ENCODE peak calls at places on chromosomes 5 and 9, in ten cellular contexts. Q, N, E, G, P, U, K, H, S and T are unnamed samples.

GRCh38 chr5:132277971-132278964 is 15.9 kb upstream of the SLC22A4 start:
- DNase-seq in P (no peak), N (no peak), E (no peak), K (no peak), H (no peak), G (peak; percentile 70), U (no peak), S (peak; percentile 38), Q (no peak), T (no peak)

GRCh38 chr5:6780802-6781391 is 67.7 kb downstream of the TENT4A start:
- DNase-seq in P (no peak), Q (no peak), E (no peak), G (peak; percentile 54), S (no peak), U (no peak), K (no peak), N (peak; percentile 24), H (no peak), T (no peak)

GRCh38 chr9:102237094-102237493 is 498.6 kb upstream of the GRIN3A start:
- DNase-seq in U (no peak), G (no peak), S (no peak), K (no peak), H (no peak), N (no peak), E (no peak), Q (no peak), P (no peak), T (no peak)

GRCh38 chr9:33076031-33076359 is 479 bp downstream of the SMU1 start:
- DNase-seq in G (no peak), U (no peak), N (no peak), K (no peak), P (no peak), E (no peak), H (peak; percentile 15), Q (no peak), S (no peak), T (no peak)

GRCh38 chr9:134293576-134294227 is 32.6 kb upstream of the RXRA start:
- DNase-seq in Q (no peak), N (no peak), U (no peak), K (peak; percentile 25), P (no peak), H (no peak), G (no peak), E (no peak), S (no peak), T (no peak)

GRCh38 chr5:40416098-40416497 is 263.6 kb upstream of the PTGER4 start:
- DNase-seq in E (no peak), N (no peak), Q (no peak), G (no peak), H (no peak), K (no peak), U (no peak), S (no peak), P (no peak), T (no peak)

GRCh38 chr5:479566-480319 is 36.8 kb downstream of the EXOC3 start:
- DNase-seq in Q (no peak), H (no peak), N (no peak), E (no peak), G (no peak), P (no peak), K (no peak), S (no peak), U (no peak), T (no peak)

GRCh38 chr5:44388504-44389409 is 463 bp downstream of the FGF10 start:
- DNase-seq in H (peak; percentile 2), K (peak; percentile 23), E (peak; percentile 18), P (no peak), Q (no peak), S (no peak), N (no peak), U (peak; percentile 21), G (peak; percentile 45), T (no peak)

GRCh38 chr9:89008346-89009048 is 17.2 kb downstream of the S1PR3 start:
- DNase-seq in E (no peak), G (no peak), S (no peak), P (no peak), U (no peak), K (no peak), Q (no peak), N (no peak), H (no peak), T (no peak)

GRCh38 chr9:34428325-34428958 is 29.9 kb downstream of the FAM219A start:
- DNase-seq in H (peak; percentile 60), G (no peak), U (no peak), S (no peak), P (no peak), E (peak; percentile 49), N (no peak), Q (no peak), K (no peak), T (no peak)

GRCh38 chr9:124132671-124133147 is 121.1 kb downstream of the LHX2 start:
- DNase-seq in N (no peak), G (peak; percentile 25), E (no peak), S (no peak), Q (no peak), K (no peak), P (no peak), U (no peak), H (peak; percentile 16), T (no peak)

GRCh38 chr9:98927724-98928123 is 16.0 kb upstream of the COL15A1 start:
- DNase-seq in S (no peak), H (no peak), G (no peak), U (peak; percentile 66), P (no peak), K (no peak), N (no peak), Q (no peak), E (no peak), T (no peak)

GRCh38 chr5:158754018-158754514 is 345.6 kb downstream of the EBF1 start:
- DNase-seq in P (no peak), U (no peak), G (no peak), H (peak; percentile 58), S (no peak), E (no peak), K (no peak), N (no peak), Q (no peak), T (peak; percentile 29)

GRCh38 chr9:134888603-134889195 is 8.1 kb downstream of the FCN2 start:
- DNase-seq in E (no peak), S (no peak), K (no peak), N (no peak), Q (no peak), U (peak; percentile 15), G (no peak), P (no peak), H (no peak), T (no peak)

GRCh38 chr9:133063500-133064231 is 1.9 kb downstream of the CEL start:
- DNase-seq in G (no peak), S (no peak), K (no peak), Q (no peak), N (no peak), P (no peak), H (no peak), U (no peak), E (no peak), T (no peak)
- TF ChIP-seq POLR2A in G (no peak), S (no peak), K (no peak), Q (no peak), N (no peak), P (no peak), H (no peak), U (no peak), E (no peak), T (no peak)

GRCh38 chr5:54558362-54558761 is 40.8 kb downstream of the SNX18 start:
- DNase-seq in H (peak; percentile 51), K (no peak), Q (no peak), S (no peak), G (no peak), U (no peak), N (no peak), P (no peak), E (no peak), T (no peak)
- H3K27ac ChIP-seq in H (no peak overlapping the region), K (no peak overlapping the region), Q (no peak overlapping the region), S (no peak overlapping the region), G (no peak overlapping the region), U (no peak overlapping the region), N (no peak overlapping the region), P (no peak overlapping the region), E (no peak overlapping the region), T (no peak overlapping the region)

DNA sequence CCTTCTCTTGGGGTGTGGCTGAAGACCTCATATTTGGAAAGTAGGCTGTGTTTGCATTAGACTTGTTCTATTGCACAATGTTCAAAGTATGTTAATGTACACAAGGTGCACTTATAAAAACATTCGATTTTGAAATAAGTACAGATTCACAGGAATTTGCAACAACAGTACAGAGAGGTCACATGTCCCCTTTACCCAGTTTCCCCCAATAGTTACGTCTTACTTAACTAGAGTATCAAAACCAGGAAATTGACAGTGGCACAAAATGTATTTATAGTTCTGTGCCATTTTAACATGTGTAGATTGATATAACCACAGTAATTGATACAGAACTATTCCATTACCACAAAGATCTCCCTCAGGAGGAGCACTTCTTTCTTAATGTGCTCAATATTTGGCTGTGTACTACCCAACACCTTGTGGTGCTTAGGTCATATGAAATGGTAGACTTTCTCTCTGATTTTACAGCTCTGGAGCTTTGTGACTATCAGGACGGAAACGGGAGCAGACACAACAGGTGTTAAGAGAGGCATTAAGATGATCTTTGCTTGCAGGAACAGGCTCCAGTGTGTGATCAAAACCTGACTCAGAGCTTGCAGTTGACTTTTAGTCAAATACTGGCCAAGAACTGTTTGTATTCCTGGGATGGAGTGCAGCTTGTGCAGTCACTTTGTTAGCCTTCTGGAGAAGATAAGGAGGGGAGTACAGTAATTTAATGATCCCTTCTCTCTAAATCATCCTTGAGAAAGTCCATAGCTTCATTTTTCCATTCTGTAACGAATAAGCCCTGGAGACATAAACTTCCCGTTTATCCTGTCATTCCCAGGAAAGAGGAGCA is 2.7 kb upstream of the STOM start:
- DNase-seq in S (no peak), U (no peak), E (no peak), Q (no peak), G (peak; percentile 51), K (peak; percentile 39), P (peak; percentile 51), H (peak; percentile 86), N (no peak), T (peak; percentile 69)
- H3K4me3 ChIP-seq in S (no peak overlapping the region), U (no peak overlapping the region), E (no peak overlapping the region), Q (peak overlapping the region; percentile 9), G (no peak overlapping the region), K (no peak overlapping the region), P (no peak overlapping the region), H (no peak overlapping the region), N (peak overlapping the region; percentile 23), T (no peak overlapping the region)

DNA sequence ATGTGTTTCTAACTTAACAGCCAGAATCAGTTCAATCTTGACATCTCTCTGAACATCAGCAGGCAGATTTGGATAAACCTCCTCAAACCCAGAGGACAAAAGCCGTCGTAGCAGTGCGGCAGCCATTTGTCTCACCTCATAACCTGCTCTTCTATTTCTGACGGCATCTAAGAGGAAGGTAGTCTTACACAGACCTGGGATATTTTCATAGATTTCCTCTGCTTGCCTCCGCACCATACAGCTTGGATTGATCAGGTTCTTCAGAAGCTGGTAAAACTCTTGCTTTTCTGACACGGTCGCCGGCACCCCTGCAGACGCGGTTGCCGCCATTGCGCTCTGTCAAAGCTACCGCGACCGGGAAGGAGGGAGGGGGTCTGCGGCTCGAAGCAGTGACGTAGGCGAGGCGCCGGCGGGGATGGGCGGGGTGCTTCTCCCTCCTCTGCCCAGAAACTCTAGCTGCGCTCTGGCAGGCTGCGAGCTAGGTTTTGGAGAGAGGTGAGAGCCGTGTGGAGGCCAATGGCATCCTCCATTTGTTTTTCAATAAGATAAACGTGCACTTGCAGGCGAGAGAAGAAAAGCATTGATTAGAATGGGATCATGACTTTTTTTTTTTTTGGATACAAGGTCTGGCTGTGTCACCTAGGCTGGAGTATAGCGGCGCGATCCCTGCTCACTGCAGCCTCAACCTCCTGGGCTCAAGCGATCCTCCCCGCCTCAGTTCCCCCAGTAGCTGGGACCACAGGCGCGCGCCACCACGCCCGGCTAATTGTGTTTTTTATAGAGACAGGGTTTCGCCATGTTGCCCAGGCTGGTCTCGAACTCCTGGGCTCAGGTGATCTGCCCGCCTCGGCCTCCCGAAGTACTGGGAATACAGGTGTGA is at the start of gene RANBP6:
- DNase-seq in N (peak; percentile 88), Q (peak; percentile 30), E (peak; percentile 92), H (peak; percentile 79), G (peak; percentile 95), U (peak; percentile 94), P (peak; percentile 89), S (peak; percentile 94), K (peak; percentile 93), T (peak; percentile 86)
- TF ChIP-seq POLR2A in N (peak; percentile 77), Q (no peak), E (peak; percentile 36), H (peak; percentile 54), G (peak; percentile 57), U (peak; percentile 82), P (peak; percentile 52), S (peak; percentile 75), K (peak; percentile 48), T (peak; percentile 20)